ENCODE peak calls at places on chromosomes 6 and 20, in eight cellular contexts. X is prostate gland, J is heart left ventricle, O is cardiac muscle cell, I is heart right ventricle, S is BE2C, N is small intestine, E is neuronal stem cell. D is an unnamed sample.

GRCh38 chr6:32085759-32086458 is 23.2 kb downstream of the TNXB start:
- DNase-seq in S (no peak), E (no peak), X (no peak), O (no peak), N (peak; percentile 77), I (no peak), J (peak; percentile 11), D (no peak)

GRCh38 chr20:58019850-58020625 is 208.4 kb downstream of the ANKRD60 start:
- DNase-seq in X (no peak), I (no peak), N (no peak), S (no peak), O (no peak), J (no peak), E (no peak), D (no peak)

GRCh38 chr20:36101201-36101600 is 53.3 kb upstream of the EPB41L1 start:
- DNase-seq in O (no peak), J (no peak), X (no peak), S (peak; percentile 20), I (no peak), N (no peak), E (no peak), D (no peak)

GRCh38 chr6:43294536-43294935 is 3.5 kb upstream of the SLC22A7 start:
- DNase-seq in I (no peak), O (no peak), J (no peak), X (no peak), E (no peak), S (no peak), N (no peak), D (peak; percentile 2)

GRCh38 chr20:62940875-62941274 is 2.9 kb downstream of the GID8 start:
- DNase-seq in J (no peak), O (no peak), I (no peak), X (no peak), E (no peak), S (no peak), N (no peak), D (no peak)

GRCh38 chr6:169536446-169537170 is 165.2 kb downstream of the WDR27 start:
- DNase-seq in J (no peak), X (no peak), E (no peak), O (peak; percentile 58), I (no peak), S (no peak), N (no peak), D (no peak)

GRCh38 chr20:7798176-7798575 is 142.1 kb downstream of the HAO1 start:
- DNase-seq in X (no peak), S (no peak), O (peak; percentile 7), I (no peak), N (no peak), J (no peak), E (no peak), D (no peak)

GRCh38 chr6:147507162-147508072 is 1.1 kb upstream of the SAMD5 start:
- DNase-seq in S (peak; percentile 15), N (peak; percentile 20), X (no peak), I (no peak), J (peak; percentile 32), O (peak; percentile 8), E (peak; percentile 30), D (no peak)

GRCh38 chr20:38799248-38799647 is 6.2 kb upstream of the PPP1R16B start:
- DNase-seq in E (no peak), O (no peak), I (peak; percentile 63), N (no peak), J (peak; percentile 29), S (no peak), X (no peak), D (no peak)

GRCh38 chr6:149859368-149859767 is 4.8 kb downstream of the LRP11 start:
- DNase-seq in J (no peak), E (no peak), N (no peak), I (no peak), S (no peak), X (no peak), O (peak; percentile 84), D (no peak)

GRCh38 chr20:10667077-10667401 is 6.8 kb downstream of the JAG1 start:
- DNase-seq in O (no peak), S (no peak), X (peak; percentile 74), N (no peak), I (peak; percentile 39), J (peak; percentile 52), E (no peak), D (no peak)

GRCh38 chr6:106163966-106164877 is 78.1 kb downstream of the PRDM1 start:
- DNase-seq in O (peak; percentile 92), I (no peak), J (peak; percentile 34), E (no peak), X (no peak), S (no peak), N (no peak), D (peak; percentile 66)

GRCh38 chr6:152207915-152208714 is 400.6 kb downstream of the ESR1 start:
- DNase-seq in I (no peak), O (no peak), E (no peak), X (no peak), N (no peak), J (no peak), S (no peak), D (no peak)

GRCh38 chr6:71408966-71409723 is 120.5 kb downstream of the OGFRL1 start:
- DNase-seq in J (no peak), S (no peak), E (no peak), O (no peak), X (no peak), I (no peak), N (no peak), D (no peak)
- H3K4me1 ChIP-seq in J (peaks cover 46% of the 10 kb centered on the region), S (no peaks in the 10 kb centered on the region), E (peaks cover 13% of the 10 kb centered on the region), O (peaks cover 9% of the 10 kb centered on the region), X (no peaks in the 10 kb centered on the region), I (peaks cover 5% of the 10 kb centered on the region), N (no peaks in the 10 kb centered on the region), D (peaks cover 26% of the 10 kb centered on the region)

DNA sequence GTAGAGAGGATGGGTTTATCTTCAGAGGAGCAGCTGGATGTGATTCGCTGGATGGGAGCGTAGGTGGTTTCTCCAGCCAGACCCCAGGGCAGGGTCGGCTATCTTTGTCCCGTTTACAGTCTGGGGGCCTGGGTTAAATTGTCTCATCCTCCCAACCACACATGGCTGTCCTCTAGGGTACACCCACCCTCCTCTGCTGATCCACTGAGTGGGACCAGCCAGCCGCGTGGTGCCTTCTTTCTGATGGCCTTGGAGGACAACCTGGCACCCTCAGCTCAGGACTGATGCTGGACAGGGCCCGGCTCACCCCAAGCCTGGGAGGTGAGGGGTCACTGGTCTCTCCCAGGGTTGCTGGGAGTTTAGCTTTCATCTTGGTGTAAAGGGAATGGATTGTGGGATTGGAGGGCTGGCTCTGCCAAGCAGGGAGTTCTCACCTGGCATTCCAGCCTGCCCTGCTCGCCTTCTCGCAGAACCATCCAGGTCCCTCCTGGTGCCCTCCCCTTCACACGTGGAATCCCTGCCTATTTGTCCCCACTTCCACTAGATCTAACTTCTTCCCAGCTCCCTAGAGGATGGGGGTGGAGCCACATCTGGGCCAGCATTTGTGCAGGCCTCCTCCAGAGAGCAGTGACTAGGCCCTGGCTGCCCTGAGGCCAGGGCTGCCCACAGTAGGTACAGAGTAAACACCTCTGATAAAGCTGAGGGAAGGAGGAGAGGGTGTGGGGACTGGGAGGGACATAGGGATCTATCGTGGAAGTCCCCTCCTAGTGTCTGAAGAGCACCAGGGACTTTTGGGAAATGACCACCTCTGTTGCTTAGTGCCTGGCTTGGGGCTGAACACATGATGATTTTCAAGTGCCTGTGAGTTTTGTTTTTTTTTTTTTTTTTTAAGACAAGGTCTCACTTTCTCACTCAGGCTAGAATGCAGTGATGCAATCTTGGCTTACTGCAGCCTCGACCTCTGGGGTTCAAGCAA is 1.6 kb downstream of the ITPR3 start:
- DNase-seq in X (no peak), S (no peak), O (no peak), I (no peak), J (no peak), E (no peak), N (peak; percentile 72), D (no peak)
- H3K4me1 ChIP-seq in X (no peaks in the 10 kb centered on the region), S (no peaks in the 10 kb centered on the region), O (peaks cover 5% of the 10 kb centered on the region), I (peaks cover 8% of the 10 kb centered on the region), J (peaks cover 18% of the 10 kb centered on the region), E (peaks cover 8% of the 10 kb centered on the region), N (peaks cover under 1% of the 10 kb centered on the region), D (peaks cover 4% of the 10 kb centered on the region)

GRCh38 chr20:31675828-31676533 is 38.3 kb downstream of the COX4I2 start:
- DNase-seq in J (no peak), I (peak; percentile 55), O (peak; percentile 83), S (no peak), N (peak; percentile 71), X (no peak), E (no peak), D (no peak)

GRCh38 chr20:31673435-31673834 is 35.7 kb downstream of the COX4I2 start:
- DNase-seq in E (no peak), O (no peak), I (no peak), N (no peak), S (no peak), X (no peak), J (no peak), D (no peak)

GRCh38 chr20:31676534-31677030 is 38.9 kb downstream of the COX4I2 start:
- DNase-seq in J (no peak), S (no peak), E (no peak), X (no peak), I (no peak), N (no peak), O (no peak), D (no peak)

GRCh38 chr20:31673943-31674463 is 36.3 kb downstream of the COX4I2 start:
- DNase-seq in J (no peak), I (no peak), E (no peak), O (no peak), X (no peak), S (no peak), N (no peak), D (no peak)

DNA sequence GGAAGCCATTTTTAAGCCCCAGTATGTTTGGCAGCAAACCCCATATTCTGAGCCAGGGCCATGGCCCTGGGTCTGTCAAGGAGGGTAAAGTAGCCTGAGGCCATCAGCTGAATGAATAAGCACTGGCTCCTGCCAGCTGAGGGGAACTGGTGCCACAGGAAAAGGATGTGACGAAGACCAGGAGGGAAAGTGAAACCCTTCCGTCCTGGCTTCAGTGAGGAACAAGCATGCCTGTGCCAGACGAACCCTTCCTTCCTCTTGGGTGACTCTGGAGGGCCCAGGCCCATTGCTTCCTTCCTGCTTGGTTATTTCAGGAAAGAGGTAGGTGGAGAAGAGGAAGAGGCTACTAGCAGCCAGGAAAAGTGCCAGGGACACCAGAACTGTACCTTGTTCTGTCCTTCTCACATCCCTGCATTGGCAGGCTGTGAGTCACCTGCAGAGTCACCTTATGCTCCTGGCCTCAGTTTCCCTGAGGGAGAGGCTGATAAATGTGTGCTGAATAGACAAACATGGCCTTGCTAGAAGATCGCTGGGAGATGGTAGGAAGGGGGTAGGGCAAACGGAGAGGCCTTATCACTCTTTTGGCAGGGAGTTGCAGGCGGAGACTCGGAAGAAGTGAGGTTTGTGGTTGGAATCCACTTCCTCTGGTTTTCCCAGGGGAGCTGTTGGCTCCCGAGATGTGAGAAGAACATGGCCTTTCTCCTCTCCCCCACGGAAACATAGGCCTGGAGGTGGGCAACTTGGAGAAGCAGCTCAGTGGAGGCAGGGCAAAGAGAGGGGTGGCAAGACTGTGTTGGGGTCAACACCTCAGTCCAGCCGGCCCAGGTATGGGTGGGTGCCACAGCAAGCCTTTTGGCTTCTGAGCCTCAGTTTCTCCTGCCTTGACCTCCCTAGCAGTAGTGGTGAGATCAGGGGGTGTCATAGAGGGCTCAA is 37.4 kb downstream of the COX4I2 start:
- DNase-seq in O (peak; percentile 97), N (peak; percentile 78), I (peak; percentile 81), J (peak; percentile 81), X (no peak), S (peak; percentile 55), E (no peak), D (peak; percentile 92)
- H3K4me1 ChIP-seq in O (peaks cover 57% of the 10 kb centered on the region), N (peaks cover 21% of the 10 kb centered on the region), I (peaks cover 59% of the 10 kb centered on the region), J (peaks cover 98% of the 10 kb centered on the region), X (peaks cover 32% of the 10 kb centered on the region), S (peaks cover 17% of the 10 kb centered on the region), E (peaks cover 15% of the 10 kb centered on the region), D (peaks cover 98% of the 10 kb centered on the region)

GRCh38 chr6:52572536-52572935 is 4.3 kb downstream of the TRAM2 start:
- DNase-seq in I (no peak), O (no peak), N (no peak), S (no peak), E (no peak), X (no peak), J (no peak), D (no peak)
- H3K4me1 ChIP-seq in I (peaks cover 12% of the 10 kb centered on the region), O (peaks cover 48% of the 10 kb centered on the region), N (peaks cover 3% of the 10 kb centered on the region), S (peaks cover 27% of the 10 kb centered on the region), E (peaks cover 41% of the 10 kb centered on the region), X (no peaks in the 10 kb centered on the region), J (peaks cover 64% of the 10 kb centered on the region), D (peaks cover 70% of the 10 kb centered on the region)

D was measured in ascending aorta.